ENCODE peak calls at places on chromosomes 7 and 10, in seven cellular contexts. C is HepG2, N is GM12892, D is SK-N-SH, V is K562, K is H1, Q is GM12878. O is an unnamed sample.

GRCh38 chr7:150515752-150516151 is 1.1 kb downstream of the GIMAP7 start:
- DNase-seq in N (no peak), V (no peak), K (no peak), D (no peak), Q (no peak), C (no peak), O (no peak)

GRCh38 chr7:40583653-40584424 is 449.0 kb downstream of the SUGCT start:
- DNase-seq in D (no peak), K (no peak), N (no peak), C (peak), V (no peak), Q (no peak), O (no peak)

GRCh38 chr10:127915324-127915723 is 8.4 kb downstream of the PTPRE start:
- DNase-seq in C (no peak), Q (no peak), N (no peak), V (no peak), D (no peak), K (no peak), O (no peak)

GRCh38 chr7:47470567-47471357 is 111.1 kb downstream of the TNS3 start:
- DNase-seq in N (no peak), Q (no peak), V (no peak), C (peak), D (no peak), K (peak), O (no peak)

GRCh38 chr7:105664816-105665525 is 83.7 kb upstream of the EFCAB10 start:
- DNase-seq in V (peak), Q (no peak), C (peak), K (no peak), N (no peak), D (peak), O (no peak)

GRCh38 chr7:37982423-37982822 is 62.0 kb downstream of the EPDR1 start:
- DNase-seq in V (no peak), Q (no peak), N (no peak), C (no peak), D (no peak), K (no peak), O (no peak)

GRCh38 chr10:29862926-29863614 is 196.3 kb downstream of the JCAD start:
- DNase-seq in N (no peak), D (no peak), Q (no peak), V (no peak), K (no peak), C (no peak), O (no peak)

GRCh38 chr7:24052572-24053223 is 231.3 kb upstream of the NPY start:
- DNase-seq in V (no peak), N (no peak), Q (no peak), K (no peak), D (no peak), C (no peak), O (no peak)

GRCh38 chr10:3255086-3255485 is 82.5 kb upstream of the PITRM1 start:
- DNase-seq in K (no peak), C (no peak), Q (no peak), D (no peak), N (no peak), V (no peak), O (no peak)
- TF ChIP-seq TAF1 in K (no peak), C (no peak), Q (no peak), D (no peak), N (no peak), V (no peak), O (no peak)

DNA sequence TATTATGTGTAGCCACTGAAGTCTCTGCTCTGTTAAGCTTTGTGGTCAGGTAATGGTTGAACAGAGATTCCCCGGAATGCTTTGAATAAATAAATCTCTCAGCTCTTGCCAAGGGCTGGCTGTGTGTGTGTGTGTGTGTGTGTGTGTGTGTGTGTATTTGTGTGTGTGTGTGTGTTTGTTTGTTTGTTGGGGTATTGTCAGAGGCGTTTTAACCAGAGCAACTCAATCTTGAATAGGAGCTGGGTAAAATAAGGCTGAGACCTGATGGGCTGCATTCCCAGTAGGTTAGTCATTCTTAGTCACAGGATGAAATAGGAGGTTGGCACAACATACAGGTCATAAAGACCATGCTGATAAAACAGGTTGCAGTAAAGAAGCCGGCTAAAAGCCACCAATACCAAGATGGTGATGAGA is 256.2 kb upstream of the CACNA2D1 start:
- DNase-seq in N (no peak), K (no peak), V (no peak), D (no peak), Q (no peak), C (no peak), O (no peak)
- TF ChIP-seq TAF1 in N (no peak), K (no peak), V (no peak), D (no peak), Q (no peak), C (no peak), O (no peak)

GRCh38 chr10:44313706-44314307 is 71.1 kb downstream of the CXCL12 start:
- DNase-seq in V (no peak), C (no peak), K (no peak), N (no peak), Q (no peak), D (no peak), O (no peak)
- TF ChIP-seq TAF1 in V (no peak), C (no peak), K (no peak), N (no peak), Q (no peak), D (no peak), O (no peak)

GRCh38 chr10:133370026-133370786 is 2.9 kb downstream of the ECHS1 start:
- DNase-seq in N (no peak), C (no peak), Q (no peak), K (no peak), D (no peak), V (no peak), O (no peak)

GRCh38 chr10:133365461-133366129 is 7.6 kb downstream of the ECHS1 start:
- DNase-seq in V (no peak), C (no peak), K (no peak), D (no peak), Q (no peak), N (no peak), O (no peak)

GRCh38 chr10:133366130-133366478 is 7.0 kb downstream of the ECHS1 start:
- DNase-seq in C (no peak), Q (no peak), N (no peak), D (no peak), V (no peak), K (no peak), O (no peak)

GRCh38 chr10:133366751-133367150 is 6.4 kb downstream of the ECHS1 start:
- DNase-seq in K (no peak), D (no peak), C (no peak), Q (no peak), N (no peak), V (no peak), O (no peak)

GRCh38 chr10:133368153-133368552 is 5.0 kb downstream of the ECHS1 start:
- DNase-seq in V (no peak), Q (no peak), K (no peak), D (no peak), C (no peak), N (no peak), O (no peak)
- TF ChIP-seq TAF1 in V (no peak), Q (no peak), K (no peak), D (no peak), C (no peak), N (no peak), O (no peak)

DNA sequence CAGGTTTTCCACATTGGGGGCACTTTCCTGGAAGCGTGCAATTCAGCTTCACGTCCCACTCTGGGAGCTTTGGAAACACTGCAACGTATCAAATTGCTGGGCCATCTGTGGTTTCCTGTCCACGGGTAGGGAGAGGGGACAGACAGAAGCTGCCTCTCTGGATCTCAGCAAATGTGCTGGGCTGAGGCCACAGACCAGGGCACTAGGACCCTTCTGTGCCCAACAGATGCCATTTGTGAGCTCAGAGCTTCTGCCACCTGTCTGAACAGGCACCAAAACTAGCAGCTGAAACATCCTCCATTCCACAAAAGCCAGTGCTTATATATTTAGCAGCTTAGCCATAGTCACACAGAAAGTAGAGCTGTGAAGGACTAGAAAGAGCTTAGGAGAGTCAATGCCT is 40.9 kb upstream of the FRMD4A start:
- DNase-seq in C (no peak), N (no peak), Q (no peak), V (no peak), K (no peak), D (no peak), O (no peak)
- TF ChIP-seq TAF1 in C (no peak), N (no peak), Q (no peak), V (no peak), K (no peak), D (no peak), O (no peak)

O was measured in GM12891.